ENCODE peak calls at places on chromosomes 6 and 20, in four cellular contexts. Q is WTC11, D is K562, I is GM12878. X is an unnamed sample.
A peak's percentile ranks its signal among the peaks of the same experiment; 100 is the strongest.

GRCh38 chr6:120826253-120826652 is 508.0 kb downstream of the TBC1D32 start:
- DNase-seq in I (no peak), Q (peak; percentile 63), D (peak; percentile 27), X (peak; percentile 52)

GRCh38 chr6:14658909-14659561 is 541.5 kb downstream of the CD83 start:
- DNase-seq in Q (no peak), I (no peak), D (no peak), X (no peak)

GRCh38 chr20:46605978-46606816 is 45.1 kb downstream of the SLC13A3 start:
- DNase-seq in Q (no peak), I (no peak), D (no peak), X (no peak)

GRCh38 chr6:169409742-169410312 is 156.2 kb upstream of the THBS2 start:
- DNase-seq in Q (no peak), I (no peak), D (peak; percentile 20), X (no peak)

GRCh38 chr20:24160563-24161355 is 172.2 kb upstream of the GGTLC1 start:
- DNase-seq in I (no peak), Q (peak; percentile 66), D (peak; percentile 31), X (peak; percentile 39)

GRCh38 chr6:169145991-169146501 is 107.6 kb downstream of the THBS2 start:
- DNase-seq in I (no peak), Q (no peak), D (no peak), X (no peak)

GRCh38 chr6:81750201-81750600 is 2.3 kb downstream of the TENT5A start:
- DNase-seq in D (no peak), Q (no peak), I (no peak), X (no peak)

GRCh38 chr6:16781348-16782169 is 20.3 kb upstream of the ATXN1 start:
- DNase-seq in I (no peak), D (no peak), Q (no peak), X (no peak)

GRCh38 chr6:53615633-53616449 is 49.7 kb downstream of the KLHL31 start:
- DNase-seq in D (peak; percentile 44), Q (no peak), I (no peak), X (peak; percentile 100)

DNA sequence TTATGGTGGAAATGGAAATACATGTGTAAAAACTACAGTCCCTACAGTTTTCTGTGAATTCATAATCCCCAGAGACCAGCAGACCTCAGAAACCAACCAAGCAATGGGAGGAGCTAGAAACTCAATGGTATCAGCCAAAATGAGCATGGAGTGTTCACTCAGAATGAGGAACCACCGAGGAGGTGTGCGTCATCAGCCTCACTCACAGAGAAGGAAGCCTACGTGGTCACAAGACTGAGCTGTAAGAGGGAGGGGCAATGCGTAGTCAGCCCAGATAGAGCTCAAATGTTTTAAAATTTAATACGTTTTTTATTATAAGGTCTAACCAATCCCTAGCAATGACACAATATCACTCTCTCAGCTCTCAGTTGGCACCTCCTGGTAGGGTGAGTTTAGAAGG is 17.4 kb downstream of the MYLK4 start:
- DNase-seq in D (peak; percentile 92), I (peak; percentile 84), Q (no peak), X (no peak)
- TF ChIP-seq CBFB in D (no peak), I (peak; percentile 45), Q (no peak), X (no peak)

GRCh38 chr6:34391023-34391485 is 1.4 kb downstream of the NUDT3 start:
- DNase-seq in Q (no peak), D (peak; percentile 64), I (no peak), X (peak; percentile 85)
- TF ChIP-seq CBFB in Q (no peak), D (no peak), I (no peak), X (no peak)

GRCh38 chr6:958531-958930 is 265.6 kb upstream of the EXOC2 start:
- DNase-seq in I (no peak), Q (no peak), D (no peak), X (no peak)
- TF ChIP-seq CBFB in I (no peak), Q (no peak), D (no peak), X (no peak)

GRCh38 chr6:33759887-33760629 is 13.4 kb upstream of the IP6K3 start:
- DNase-seq in D (no peak), I (no peak), Q (no peak), X (no peak)
- TF ChIP-seq CBFB in D (no peak), I (no peak), Q (no peak), X (no peak)

DNA sequence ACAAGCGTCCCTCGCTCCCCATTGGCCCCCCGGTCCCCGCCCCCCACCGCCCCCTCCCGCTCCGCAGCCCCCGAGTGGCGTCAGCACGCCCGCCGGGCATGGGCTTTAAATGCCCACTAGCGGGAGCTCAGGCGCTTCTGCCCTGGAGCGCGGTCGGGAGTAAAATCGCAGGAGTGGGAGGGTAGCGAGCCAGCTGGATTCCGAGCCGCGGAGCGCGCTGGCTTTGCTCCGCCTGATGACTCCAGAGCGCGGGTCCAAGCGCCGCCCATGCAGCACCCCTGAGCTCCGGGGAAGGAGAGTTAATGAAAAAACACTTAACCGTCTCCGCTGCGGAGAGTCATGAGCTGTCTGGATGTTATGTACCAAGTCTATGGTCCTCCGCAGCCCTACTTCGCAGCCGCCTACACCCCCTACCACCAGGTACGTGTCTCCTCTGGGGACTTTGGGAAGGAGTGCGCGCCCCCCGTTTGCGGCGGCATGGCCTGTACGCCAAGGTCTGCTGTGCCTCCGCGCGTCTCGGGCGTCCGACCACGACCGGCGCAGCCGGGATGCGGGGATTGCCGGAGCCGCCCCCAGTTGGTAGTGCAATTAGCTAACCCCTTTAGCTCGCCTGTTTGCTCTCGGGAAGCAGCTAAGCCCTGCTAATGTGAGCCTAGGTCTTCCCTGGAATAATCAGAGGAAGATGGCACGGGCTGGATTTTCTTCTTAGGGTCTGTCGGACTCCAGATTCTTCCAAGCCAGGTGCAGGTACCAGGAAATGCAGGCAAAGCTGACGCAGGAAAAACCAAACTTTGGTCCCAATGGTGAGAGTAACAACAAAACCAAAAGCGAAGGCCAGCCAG is at the start of gene VGLL2:
- DNase-seq in I (no peak), D (no peak), Q (peak; percentile 68), X (peak; percentile 15)
- TF ChIP-seq CBFB in I (no peak), D (no peak), Q (no peak), X (no peak)

DNA sequence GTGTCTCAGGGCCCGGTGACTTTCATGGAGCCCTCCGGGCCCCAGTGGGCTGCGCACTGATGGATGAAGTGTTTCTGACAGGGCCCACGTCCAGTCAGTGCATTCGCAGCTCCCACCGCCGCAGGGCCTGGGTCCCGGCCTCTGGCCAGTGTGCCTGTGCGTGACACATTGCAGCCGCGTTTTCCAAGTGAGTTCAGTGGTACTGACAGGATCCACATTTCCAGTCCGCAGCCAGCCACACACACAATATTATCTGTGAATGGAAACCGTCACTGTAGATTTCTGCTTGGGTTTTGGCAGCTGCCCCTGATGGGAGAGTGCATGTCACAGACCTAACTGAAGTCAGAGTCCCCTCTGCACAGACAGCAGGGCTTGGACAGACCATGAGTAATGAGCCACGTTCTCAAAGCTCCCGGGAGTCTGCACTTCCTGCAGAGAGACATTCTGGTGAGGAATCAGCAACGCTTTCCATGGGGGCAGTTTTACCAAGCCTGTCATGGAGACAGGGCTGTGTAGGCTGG is 171.4 kb downstream of the MYLK4 start:
- DNase-seq in I (no peak), Q (no peak), D (no peak), X (no peak)
- TF ChIP-seq CBFB in I (no peak), Q (no peak), D (no peak), X (no peak)

DNA sequence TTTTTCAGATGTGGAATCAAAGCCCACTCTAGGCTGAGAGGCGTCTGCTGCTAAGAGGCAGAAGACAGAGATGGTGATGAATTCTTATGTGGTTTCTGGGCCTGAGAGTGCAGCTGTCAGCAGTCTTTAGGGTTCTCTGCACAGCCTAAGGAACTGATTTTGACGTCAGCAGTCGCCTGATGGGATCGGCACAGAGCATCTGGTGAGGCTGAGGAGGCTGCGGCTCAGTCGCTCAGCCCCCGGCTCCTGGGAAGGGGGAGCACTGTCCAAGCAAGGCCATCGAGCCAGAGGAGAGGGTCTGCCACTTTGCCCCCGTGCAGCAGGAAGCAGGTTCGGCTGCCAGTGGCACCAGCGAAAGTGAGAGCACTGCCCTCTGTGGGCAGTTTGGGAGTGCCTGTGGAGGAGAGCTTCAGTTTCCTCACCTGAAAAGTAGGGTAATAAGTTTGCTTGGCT is 92.5 kb downstream of the TCP11 start:
- DNase-seq in I (no peak), D (no peak), Q (peak; percentile 42), X (no peak)
- TF ChIP-seq CBFB in I (no peak), D (no peak), Q (no peak), X (no peak)

GRCh38 chr6:186221-186965 is 105.9 kb upstream of the DUSP22 start:
- DNase-seq in Q (no peak), D (no peak), I (no peak), X (peak; percentile 23)
- TF ChIP-seq CBFB in Q (no peak), D (no peak), I (no peak), X (no peak)